ENCODE peak calls at places on chromosome 19, in ten cellular contexts. One of them, this sample, is unnamed.

GRCh38 chr19:13978721-13979191 is 26.4 kb downstream of the DCAF15 start:
- DNase-seq in astrocyte of the spinal cord: no peak
- DNase-seq in T47D: no peak
- DNase-seq in mucosa of gallbladder: no peak
- DNase-seq in fibroblast of villous mesenchyme: no peak
- DNase-seq in naive thymus-derived CD4-positive, alpha-beta T cell: peak; percentile 19
- DNase-seq in NB4: no peak
- DNase-seq in GM23248: peak; percentile 46
- DNase-seq in AG04449: no peak
- DNase-seq in WTC11: no peak
- DNase-seq in this sample: no peak

GRCh38 chr19:18009412-18010066 is 1.6 kb downstream of the ARRDC2 start:
- DNase-seq in AG04449: no peak
- DNase-seq in GM23248: peak; percentile 72
- DNase-seq in naive thymus-derived CD4-positive, alpha-beta T cell: no peak
- DNase-seq in mucosa of gallbladder: peak; percentile 77
- DNase-seq in T47D: no peak
- DNase-seq in NB4: peak; percentile 44
- DNase-seq in WTC11: no peak
- DNase-seq in fibroblast of villous mesenchyme: no peak
- DNase-seq in astrocyte of the spinal cord: no peak
- DNase-seq in this sample: peak; percentile 83

GRCh38 chr19:45340232-45340898 is at the start of gene KLC3:
- DNase-seq in mucosa of gallbladder: peak; percentile 24
- DNase-seq in astrocyte of the spinal cord: no peak
- DNase-seq in NB4: no peak
- DNase-seq in AG04449: no peak
- DNase-seq in fibroblast of villous mesenchyme: no peak
- DNase-seq in naive thymus-derived CD4-positive, alpha-beta T cell: peak; percentile 34
- DNase-seq in GM23248: peak; percentile 18
- DNase-seq in WTC11: peak; percentile 66
- DNase-seq in T47D: peak; percentile 65
- DNase-seq in this sample: no peak

GRCh38 chr19:18473706-18474087 is 35.8 kb upstream of the ISYNA1 start:
- DNase-seq in fibroblast of villous mesenchyme: no peak
- DNase-seq in AG04449: no peak
- DNase-seq in WTC11: no peak
- DNase-seq in GM23248: no peak
- DNase-seq in mucosa of gallbladder: no peak
- DNase-seq in astrocyte of the spinal cord: no peak
- DNase-seq in T47D: no peak
- DNase-seq in naive thymus-derived CD4-positive, alpha-beta T cell: no peak
- DNase-seq in NB4: no peak
- DNase-seq in this sample: no peak

GRCh38 chr19:55340784-55341147 is 1.1 kb downstream of the KMT5C start:
- DNase-seq in naive thymus-derived CD4-positive, alpha-beta T cell: peak; percentile 24
- DNase-seq in T47D: no peak
- DNase-seq in AG04449: no peak
- DNase-seq in mucosa of gallbladder: no peak
- DNase-seq in astrocyte of the spinal cord: no peak
- DNase-seq in GM23248: peak; percentile 53
- DNase-seq in fibroblast of villous mesenchyme: no peak
- DNase-seq in NB4: peak; percentile 16
- DNase-seq in WTC11: peak; percentile 47
- DNase-seq in this sample: peak; percentile 39

GRCh38 chr19:33234736-33235135 is 9.1 kb upstream of the SLC7A10 start:
- DNase-seq in NB4: no peak
- DNase-seq in WTC11: no peak
- DNase-seq in astrocyte of the spinal cord: no peak
- DNase-seq in AG04449: no peak
- DNase-seq in T47D: no peak
- DNase-seq in GM23248: no peak
- DNase-seq in mucosa of gallbladder: no peak
- DNase-seq in fibroblast of villous mesenchyme: no peak
- DNase-seq in naive thymus-derived CD4-positive, alpha-beta T cell: no peak
- DNase-seq in this sample: no peak

GRCh38 chr19:42246143-42246868 is 3.9 kb upstream of the GSK3A start:
- DNase-seq in fibroblast of villous mesenchyme: peak; percentile 84
- DNase-seq in WTC11: peak; percentile 75
- DNase-seq in NB4: no peak
- DNase-seq in GM23248: peak; percentile 93
- DNase-seq in naive thymus-derived CD4-positive, alpha-beta T cell: no peak
- DNase-seq in AG04449: no peak
- DNase-seq in T47D: no peak
- DNase-seq in mucosa of gallbladder: peak; percentile 66
- DNase-seq in astrocyte of the spinal cord: peak; percentile 83
- DNase-seq in this sample: peak; percentile 74

GRCh38 chr19:4584670-4585460 is 25.4 kb upstream of the SEMA6B start:
- DNase-seq in WTC11: peak; percentile 60
- DNase-seq in AG04449: no peak
- DNase-seq in astrocyte of the spinal cord: no peak
- DNase-seq in NB4: no peak
- DNase-seq in GM23248: no peak
- DNase-seq in mucosa of gallbladder: no peak
- DNase-seq in T47D: no peak
- DNase-seq in fibroblast of villous mesenchyme: peak; percentile 40
- DNase-seq in naive thymus-derived CD4-positive, alpha-beta T cell: no peak
- DNase-seq in this sample: no peak

GRCh38 chr19:33301011-33301899 is 1.1 kb downstream of the CEBPA start:
- DNase-seq in naive thymus-derived CD4-positive, alpha-beta T cell: no peak
- DNase-seq in astrocyte of the spinal cord: no peak
- DNase-seq in AG04449: no peak
- DNase-seq in fibroblast of villous mesenchyme: no peak
- DNase-seq in NB4: peak; percentile 30
- DNase-seq in T47D: no peak
- DNase-seq in GM23248: peak; percentile 37
- DNase-seq in WTC11: peak; percentile 52
- DNase-seq in mucosa of gallbladder: no peak
- DNase-seq in this sample: no peak

GRCh38 chr19:35309481-35310279 is 17.7 kb downstream of the MAG start:
- DNase-seq in mucosa of gallbladder: no peak
- DNase-seq in astrocyte of the spinal cord: no peak
- DNase-seq in AG04449: no peak
- DNase-seq in WTC11: no peak
- DNase-seq in NB4: no peak
- DNase-seq in GM23248: no peak
- DNase-seq in fibroblast of villous mesenchyme: peak; percentile 74
- DNase-seq in naive thymus-derived CD4-positive, alpha-beta T cell: no peak
- DNase-seq in T47D: no peak
- DNase-seq in this sample: peak; percentile 51

GRCh38 chr19:50489461-50490011 is 12.9 kb upstream of the GARIN5A start:
- DNase-seq in mucosa of gallbladder: no peak
- DNase-seq in WTC11: no peak
- DNase-seq in fibroblast of villous mesenchyme: no peak
- DNase-seq in GM23248: no peak
- DNase-seq in T47D: no peak
- DNase-seq in naive thymus-derived CD4-positive, alpha-beta T cell: no peak
- DNase-seq in AG04449: no peak
- DNase-seq in NB4: no peak
- DNase-seq in astrocyte of the spinal cord: no peak
- DNase-seq in this sample: no peak

GRCh38 chr19:17754634-17755532 is 3.6 kb downstream of the FCHO1 start:
- DNase-seq in mucosa of gallbladder: no peak
- DNase-seq in AG04449: no peak
- DNase-seq in WTC11: no peak
- DNase-seq in fibroblast of villous mesenchyme: no peak
- DNase-seq in GM23248: no peak
- DNase-seq in astrocyte of the spinal cord: no peak
- DNase-seq in naive thymus-derived CD4-positive, alpha-beta T cell: no peak
- DNase-seq in NB4: peak; percentile 62
- DNase-seq in T47D: no peak
- DNase-seq in this sample: no peak

GRCh38 chr19:9645466-9645865 is 24.4 kb upstream of the ZNF561 start:
- DNase-seq in fibroblast of villous mesenchyme: no peak
- DNase-seq in astrocyte of the spinal cord: no peak
- DNase-seq in AG04449: no peak
- DNase-seq in GM23248: no peak
- DNase-seq in mucosa of gallbladder: no peak
- DNase-seq in WTC11: no peak
- DNase-seq in naive thymus-derived CD4-positive, alpha-beta T cell: no peak
- DNase-seq in T47D: no peak
- DNase-seq in NB4: peak; percentile 61
- DNase-seq in this sample: no peak

GRCh38 chr19:33295621-33296472 is 6.5 kb downstream of the CEBPA start:
- DNase-seq in WTC11: no peak
- DNase-seq in fibroblast of villous mesenchyme: no peak
- DNase-seq in astrocyte of the spinal cord: no peak
- DNase-seq in AG04449: no peak
- DNase-seq in mucosa of gallbladder: no peak
- DNase-seq in GM23248: no peak
- DNase-seq in NB4: no peak
- DNase-seq in T47D: no peak
- DNase-seq in naive thymus-derived CD4-positive, alpha-beta T cell: no peak
- DNase-seq in this sample: no peak

GRCh38 chr19:19115954-19116353 is 22.3 kb downstream of the TMEM161A start:
- DNase-seq in WTC11: peak; percentile 88
- DNase-seq in astrocyte of the spinal cord: no peak
- DNase-seq in NB4: peak; percentile 54
- DNase-seq in naive thymus-derived CD4-positive, alpha-beta T cell: peak; percentile 27
- DNase-seq in mucosa of gallbladder: no peak
- DNase-seq in AG04449: no peak
- DNase-seq in fibroblast of villous mesenchyme: no peak
- DNase-seq in GM23248: peak; percentile 27
- DNase-seq in T47D: no peak
- DNase-seq in this sample: peak; percentile 53

GRCh38 chr19:47729799-47730520 is 15.4 kb upstream of the NOP53 start:
- DNase-seq in AG04449: no peak
- DNase-seq in WTC11: peak; percentile 95
- DNase-seq in astrocyte of the spinal cord: no peak
- DNase-seq in T47D: peak; percentile 45
- DNase-seq in NB4: peak; percentile 85
- DNase-seq in GM23248: peak; percentile 36
- DNase-seq in naive thymus-derived CD4-positive, alpha-beta T cell: no peak
- DNase-seq in mucosa of gallbladder: peak; percentile 63
- DNase-seq in fibroblast of villous mesenchyme: no peak
- DNase-seq in this sample: no peak

GRCh38 chr19:17766543-17767131 is 15.4 kb downstream of the FCHO1 start:
- DNase-seq in GM23248: peak; percentile 85
- DNase-seq in naive thymus-derived CD4-positive, alpha-beta T cell: no peak
- DNase-seq in astrocyte of the spinal cord: peak; percentile 71
- DNase-seq in T47D: no peak
- DNase-seq in AG04449: no peak
- DNase-seq in NB4: no peak
- DNase-seq in mucosa of gallbladder: peak; percentile 92
- DNase-seq in fibroblast of villous mesenchyme: peak; percentile 80
- DNase-seq in WTC11: peak; percentile 94
- DNase-seq in this sample: peak; percentile 91

GRCh38 chr19:15423130-15423529 is 4.3 kb upstream of the AKAP8L start:
- DNase-seq in T47D: no peak
- DNase-seq in mucosa of gallbladder: no peak
- DNase-seq in AG04449: no peak
- DNase-seq in GM23248: no peak
- DNase-seq in fibroblast of villous mesenchyme: no peak
- DNase-seq in naive thymus-derived CD4-positive, alpha-beta T cell: no peak
- DNase-seq in NB4: no peak
- DNase-seq in WTC11: no peak
- DNase-seq in astrocyte of the spinal cord: no peak
- DNase-seq in this sample: no peak

GRCh38 chr19:19900124-19900523 is 622 bp upstream of the ZNF93 start:
- DNase-seq in mucosa of gallbladder: no peak
- DNase-seq in astrocyte of the spinal cord: peak; percentile 79
- DNase-seq in NB4: peak; percentile 87
- DNase-seq in naive thymus-derived CD4-positive, alpha-beta T cell: no peak
- DNase-seq in fibroblast of villous mesenchyme: peak; percentile 75
- DNase-seq in WTC11: no peak
- DNase-seq in GM23248: peak; percentile 75
- DNase-seq in T47D: no peak
- DNase-seq in AG04449: peak; percentile 16
- DNase-seq in this sample: peak; percentile 75

GRCh38 chr19:10919352-10920287 is 8.8 kb downstream of the YIPF2 start:
- DNase-seq in AG04449: no peak
- DNase-seq in astrocyte of the spinal cord: no peak
- DNase-seq in GM23248: no peak
- DNase-seq in NB4: no peak
- DNase-seq in T47D: no peak
- DNase-seq in fibroblast of villous mesenchyme: no peak
- DNase-seq in WTC11: no peak
- DNase-seq in mucosa of gallbladder: no peak
- DNase-seq in naive thymus-derived CD4-positive, alpha-beta T cell: no peak
- DNase-seq in this sample: no peak

GRCh38 chr19:40805258-40805868 is 6.4 kb downstream of the EGLN2 start:
- DNase-seq in naive thymus-derived CD4-positive, alpha-beta T cell: no peak
- DNase-seq in AG04449: no peak
- DNase-seq in fibroblast of villous mesenchyme: no peak
- DNase-seq in mucosa of gallbladder: no peak
- DNase-seq in GM23248: no peak
- DNase-seq in WTC11: no peak
- DNase-seq in NB4: no peak
- DNase-seq in T47D: no peak
- DNase-seq in astrocyte of the spinal cord: no peak
- DNase-seq in this sample: no peak

GRCh38 chr19:862529-863304 is 3.3 kb downstream of the CFD start:
- DNase-seq in astrocyte of the spinal cord: peak; percentile 36
- DNase-seq in WTC11: peak; percentile 94
- DNase-seq in naive thymus-derived CD4-positive, alpha-beta T cell: peak; percentile 81
- DNase-seq in GM23248: peak; percentile 58
- DNase-seq in mucosa of gallbladder: peak; percentile 56
- DNase-seq in AG04449: no peak
- DNase-seq in T47D: peak; percentile 57
- DNase-seq in NB4: no peak
- DNase-seq in fibroblast of villous mesenchyme: peak; percentile 60
- DNase-seq in this sample: peak; percentile 81

GRCh38 chr19:17107546-17108452 is 32.2 kb downstream of the MYO9B start:
- DNase-seq in naive thymus-derived CD4-positive, alpha-beta T cell: no peak
- DNase-seq in NB4: peak; percentile 95
- DNase-seq in GM23248: peak; percentile 99
- DNase-seq in astrocyte of the spinal cord: peak; percentile 99
- DNase-seq in mucosa of gallbladder: peak; percentile 65
- DNase-seq in WTC11: no peak
- DNase-seq in T47D: no peak
- DNase-seq in fibroblast of villous mesenchyme: peak; percentile 98
- DNase-seq in AG04449: peak; percentile 83
- DNase-seq in this sample: peak; percentile 98

GRCh38 chr19:32581704-32582164 is 744 bp downstream of the PDCD5 start:
- DNase-seq in AG04449: no peak
- DNase-seq in WTC11: peak; percentile 21
- DNase-seq in GM23248: peak; percentile 67
- DNase-seq in NB4: peak; percentile 30
- DNase-seq in naive thymus-derived CD4-positive, alpha-beta T cell: no peak
- DNase-seq in fibroblast of villous mesenchyme: peak; percentile 67
- DNase-seq in astrocyte of the spinal cord: peak; percentile 27
- DNase-seq in mucosa of gallbladder: no peak
- DNase-seq in T47D: no peak
- DNase-seq in this sample: peak; percentile 48

GRCh38 chr19:58399903-58400637 is 4.6 kb downstream of the RNF225 start:
- DNase-seq in GM23248: peak; percentile 36
- DNase-seq in fibroblast of villous mesenchyme: no peak
- DNase-seq in astrocyte of the spinal cord: no peak
- DNase-seq in naive thymus-derived CD4-positive, alpha-beta T cell: no peak
- DNase-seq in AG04449: no peak
- DNase-seq in NB4: no peak
- DNase-seq in T47D: no peak
- DNase-seq in WTC11: no peak
- DNase-seq in mucosa of gallbladder: no peak
- DNase-seq in this sample: peak; percentile 30

GRCh38 chr19:55117063-55117635 is 288 bp downstream of the PPP1R12C start:
- DNase-seq in fibroblast of villous mesenchyme: no peak
- DNase-seq in NB4: peak; percentile 22
- DNase-seq in T47D: no peak
- DNase-seq in GM23248: peak; percentile 59
- DNase-seq in mucosa of gallbladder: no peak
- DNase-seq in naive thymus-derived CD4-positive, alpha-beta T cell: no peak
- DNase-seq in astrocyte of the spinal cord: no peak
- DNase-seq in WTC11: no peak
- DNase-seq in AG04449: no peak
- DNase-seq in this sample: peak; percentile 32

GRCh38 chr19:39919976-39920375 is 14.5 kb downstream of the FCGBP start:
- DNase-seq in fibroblast of villous mesenchyme: no peak
- DNase-seq in WTC11: no peak
- DNase-seq in astrocyte of the spinal cord: no peak
- DNase-seq in GM23248: no peak
- DNase-seq in AG04449: no peak
- DNase-seq in mucosa of gallbladder: no peak
- DNase-seq in T47D: no peak
- DNase-seq in NB4: no peak
- DNase-seq in naive thymus-derived CD4-positive, alpha-beta T cell: no peak
- DNase-seq in this sample: no peak

GRCh38 chr19:19274716-19275115 is 1.6 kb upstream of the TM6SF2 start:
- DNase-seq in astrocyte of the spinal cord: no peak
- DNase-seq in WTC11: no peak
- DNase-seq in NB4: no peak
- DNase-seq in mucosa of gallbladder: no peak
- DNase-seq in AG04449: no peak
- DNase-seq in GM23248: no peak
- DNase-seq in naive thymus-derived CD4-positive, alpha-beta T cell: no peak
- DNase-seq in fibroblast of villous mesenchyme: no peak
- DNase-seq in T47D: no peak
- DNase-seq in this sample: peak; percentile 3